ENCODE peak calls at places on chromosomes 11 and 22, in four cellular contexts. O is HEK293T, B is HT1080, R is neural progenitor cell. V is an unnamed sample.

GRCh38 chr11:58927393-58928081 is 11.8 kb upstream of the GLYATL1 start:
- DNase-seq in O (peak), B (no peak), R (peak), V (no peak)

GRCh38 chr11:43947003-43947500 is 4.6 kb downstream of the C11orf96 start:
- DNase-seq in O (no peak), B (peak), R (peak), V (no peak)

GRCh38 chr22:42964994-42965699 is 49.8 kb downstream of the PACSIN2 start:
- DNase-seq in O (no peak), B (no peak), R (no peak), V (no peak)

GRCh38 chr11:13884159-13884799 is 78.2 kb upstream of the SPON1 start:
- DNase-seq in O (no peak), B (peak), R (no peak), V (no peak)

GRCh38 chr22:50576806-50577696 is 1.2 kb downstream of the CPT1B start:
- DNase-seq in O (no peak), B (peak), R (no peak), V (no peak)

GRCh38 chr11:34263462-34264186 is 94.2 kb downstream of the ABTB2 start:
- DNase-seq in O (no peak), B (peak), R (no peak), V (no peak)

GRCh38 chr11:64723117-64723906 is at the start of gene NRXN2:
- DNase-seq in O (peak), B (peak), R (peak), V (peak)

GRCh38 chr11:9574556-9574805 is 1.0 kb downstream of the WEE1 start:
- DNase-seq in O (no peak), B (no peak), R (peak), V (no peak)

GRCh38 chr11:2390091-2390870 is 10.3 kb upstream of the TSSC4 start:
- DNase-seq in O (no peak), B (no peak), R (no peak), V (no peak)

GRCh38 chr11:68383976-68384501 is 71.6 kb downstream of the LRP5 start:
- DNase-seq in O (peak), B (peak), R (peak), V (peak)

GRCh38 chr11:119339581-119340334 is 925 bp downstream of the C1QTNF5 start:
- DNase-seq in O (peak), B (no peak), R (peak), V (peak)

GRCh38 chr11:117417342-117417741 is 89.7 kb downstream of the CEP164 start:
- DNase-seq in O (no peak), B (no peak), R (no peak), V (no peak)

GRCh38 chr11:129141748-129142475 is 50.2 kb downstream of the ARHGAP32 start:
- DNase-seq in O (no peak), B (no peak), R (no peak), V (no peak)

GRCh38 chr22:48687606-48688005 is 1140.1 kb downstream of the BRD1 start:
- DNase-seq in O (no peak), B (no peak), R (no peak), V (no peak)

GRCh38 chr11:126477526-126478275 is 122.2 kb downstream of the ST3GAL4 start:
- DNase-seq in O (no peak), B (no peak), R (no peak), V (no peak)

GRCh38 chr22:48340191-48340590 is 1487.5 kb downstream of the BRD1 start:
- DNase-seq in O (no peak), B (no peak), R (no peak), V (no peak)

GRCh38 chr11:79544324-79544723 is 103.5 kb upstream of the TENM4 start:
- DNase-seq in O (no peak), B (no peak), R (no peak), V (no peak)

GRCh38 chr11:58577441-58578135 is 1.3 kb upstream of the ZFP91 start:
- DNase-seq in O (peak), B (peak), R (peak), V (peak)

GRCh38 chr22:22948651-22949611 is 61.3 kb downstream of the IGLL5 start:
- DNase-seq in O (no peak), B (peak), R (no peak), V (no peak)

GRCh38 chr11:12043959-12044772 is 35.7 kb upstream of the DKK3 start:
- DNase-seq in O (peak), B (peak), R (peak), V (peak)

GRCh38 chr11:117794772-117795629 is 2.0 kb downstream of the DSCAML1 start:
- DNase-seq in O (no peak), B (no peak), R (no peak), V (no peak)

GRCh38 chr22:28978158-28978557 is 83.5 kb downstream of the C22orf31 start:
- DNase-seq in O (no peak), B (peak), R (no peak), V (no peak)